ENCODE peak calls at places on chromosomes 16 and 17, in six cellular contexts. B is cardiac muscle cell, A is H54, X is heart right ventricle, V is NCI-H1105, R is T-helper 1 cell. T is an unnamed sample.

GRCh38 chr16:57023541-57024249 is 34.3 kb downstream of the NLRC5 start:
- DNase-seq in B (no peak), A (no peak), X (no peak), V (no peak), R (peak), T (no peak)

GRCh38 chr17:66353937-66354401 is 51.6 kb downstream of the PRKCA start:
- DNase-seq in B (peak), A (no peak), X (no peak), V (no peak), R (no peak), T (no peak)

GRCh38 chr16:4214215-4214621 is 27.7 kb downstream of the SRL start:
- DNase-seq in B (peak), A (peak), X (no peak), V (no peak), R (no peak), T (no peak)

GRCh38 chr16:50272111-50272571 is 5.8 kb downstream of the ADCY7 start:
- DNase-seq in B (no peak), A (peak), X (no peak), V (no peak), R (no peak), T (no peak)

GRCh38 chr16:12944300-12944699 is 42.9 kb downstream of the SHISA9 start:
- DNase-seq in B (no peak), A (no peak), X (no peak), V (no peak), R (no peak), T (no peak)

GRCh38 chr17:60103957-60104356 is 25.2 kb upstream of the HEATR6 start:
- DNase-seq in B (no peak), A (no peak), X (no peak), V (no peak), R (no peak), T (no peak)

GRCh38 chr17:6599364-6599763 is 41.1 kb downstream of the KIAA0753 start:
- DNase-seq in B (no peak), A (no peak), X (no peak), V (no peak), R (no peak), T (peak)

GRCh38 chr16:56889206-56889605 is 24.2 kb downstream of the SLC12A3 start:
- DNase-seq in B (no peak), A (no peak), X (no peak), V (no peak), R (no peak), T (no peak)

GRCh38 chr17:49038138-49038537 is 41.0 kb downstream of the IGF2BP1 start:
- DNase-seq in B (no peak), A (no peak), X (no peak), V (no peak), R (no peak), T (no peak)

GRCh38 chr17:7355053-7355452 is at the start of gene TMEM95:
- DNase-seq in B (no peak), A (no peak), X (peak), V (no peak), R (no peak), T (peak)

GRCh38 chr16:8374586-8374985 is 215.7 kb downstream of the TMEM114 start:
- DNase-seq in B (no peak), A (no peak), X (no peak), V (no peak), R (no peak), T (no peak)

GRCh38 chr16:76900285-76901263 is 290.4 kb upstream of the MON1B start:
- DNase-seq in B (no peak), A (no peak), X (no peak), V (no peak), R (no peak), T (no peak)

GRCh38 chr17:79797492-79798295 is 817 bp upstream of the CBX8 start:
- DNase-seq in B (no peak), A (peak), X (peak), V (no peak), R (no peak), T (no peak)

GRCh38 chr17:5838661-5839300 is 231.4 kb upstream of the WSCD1 start:
- DNase-seq in B (no peak), A (no peak), X (no peak), V (no peak), R (no peak), T (peak)

GRCh38 chr16:11356573-11357331 is 11.5 kb downstream of the RMI2 start:
- DNase-seq in B (peak), A (peak), X (peak), V (peak), R (peak), T (peak)

GRCh38 chr16:57997176-57997527 is 3.3 kb downstream of the ZNF319 start:
- DNase-seq in B (no peak), A (no peak), X (no peak), V (no peak), R (no peak), T (no peak)

GRCh38 chr16:77569406-77569805 is 134.6 kb upstream of the ADAMTS18 start:
- DNase-seq in B (no peak), A (no peak), X (no peak), V (no peak), R (no peak), T (no peak)

GRCh38 chr17:43515641-43516040 is 30.5 kb downstream of the ETV4 start:
- DNase-seq in B (peak), A (no peak), X (no peak), V (no peak), R (no peak), T (no peak)

GRCh38 chr17:733743-734142 is 1.3 kb downstream of the TLCD3A start:
- DNase-seq in B (no peak), A (no peak), X (no peak), V (no peak), R (no peak), T (no peak)

GRCh38 chr17:1186214-1186820 is 6.5 kb upstream of the ABR start:
- DNase-seq in B (no peak), A (peak), X (no peak), V (no peak), R (no peak), T (no peak)

GRCh38 chr17:14468858-14469257 is 168.0 kb downstream of the HS3ST3B1 start:
- DNase-seq in B (no peak), A (no peak), X (no peak), V (no peak), R (no peak), T (no peak)

GRCh38 chr17:70691150-70691549 is 521.8 kb downstream of the KCNJ2 start:
- DNase-seq in B (peak), A (no peak), X (no peak), V (no peak), R (no peak), T (no peak)

GRCh38 chr16:83530293-83530692 is 277.5 kb upstream of the HSBP1 start:
- DNase-seq in B (no peak), A (no peak), X (no peak), V (no peak), R (no peak), T (no peak)

GRCh38 chr17:40956401-40957254 is 10.1 kb downstream of the KRT39 start:
- DNase-seq in B (peak), A (peak), X (no peak), V (no peak), R (no peak), T (no peak)

T was measured in putamen.